ENCODE peak calls at places on chromosomes 11 and 22, in ten cellular contexts. E is left lung; X is BE2C; L is T-cell; R is HAP-1; A is AG09319; Y is GM19239; N is G401; T is central memory CD4-positive, alpha-beta T cell; K is mesenchymal stem cell. C is an unnamed sample.

GRCh38 chr11:117313828-117314768 is 2.0 kb downstream of the BACE1 start:
- DNase-seq in A (no peak), E (no peak), X (no peak), N (no peak), T (no peak), R (peak), K (no peak), Y (no peak), L (no peak), C (no peak)

GRCh38 chr11:20033806-20034205 is 126.5 kb downstream of the DBX1 start:
- DNase-seq in R (no peak), L (no peak), T (no peak), N (no peak), E (no peak), Y (no peak), X (no peak), A (no peak), K (no peak), C (no peak)

GRCh38 chr11:8056810-8057463 is 24.1 kb upstream of the TUB start:
- DNase-seq in E (no peak), X (no peak), T (no peak), R (no peak), L (no peak), N (no peak), K (peak), A (peak), Y (no peak), C (no peak)

GRCh38 chr22:20859615-20860014 is 808 bp downstream of the SNAP29 start:
- DNase-seq in L (no peak), A (no peak), E (no peak), R (no peak), Y (no peak), X (no peak), K (no peak), N (peak), T (no peak), C (no peak)

GRCh38 chr11:121465709-121466062 is 12.9 kb upstream of the SORL1-AS1 start:
- DNase-seq in K (no peak), Y (no peak), R (no peak), L (no peak), T (no peak), A (no peak), X (no peak), N (no peak), E (no peak), C (no peak)

GRCh38 chr11:62012451-62013265 is 45.2 kb upstream of the FTH1 start:
- DNase-seq in L (no peak), X (no peak), N (no peak), R (no peak), E (no peak), T (no peak), A (no peak), Y (no peak), K (peak), C (no peak)

GRCh38 chr11:9313648-9314290 is 624 bp downstream of the TMEM41B start:
- DNase-seq in N (peak), Y (peak), L (no peak), T (no peak), X (no peak), A (no peak), K (peak), E (no peak), R (no peak), C (peak)

GRCh38 chr22:21642584-21643448 is 714 bp downstream of the SDF2L1 start:
- DNase-seq in R (peak), X (peak), Y (no peak), E (peak), K (peak), A (no peak), L (peak), T (peak), N (peak), C (peak)

GRCh38 chr11:27228232-27228631 is 134.8 kb downstream of the CCDC34 start:
- DNase-seq in N (peak), X (no peak), K (no peak), Y (no peak), A (no peak), E (no peak), R (no peak), L (no peak), T (no peak), C (no peak)

GRCh38 chr22:23603266-23603665 is 23.2 kb upstream of the IGLL1 start:
- DNase-seq in E (no peak), X (no peak), Y (no peak), A (no peak), L (no peak), K (no peak), R (no peak), N (no peak), T (no peak), C (no peak)

GRCh38 chr11:60767388-60767811 is 10.7 kb downstream of the MS4A15 start:
- DNase-seq in A (no peak), L (no peak), R (no peak), Y (no peak), N (no peak), X (peak), K (no peak), T (no peak), E (no peak), C (no peak)